ENCODE peak calls at places on chromosomes 13 and 19, in eight cellular contexts. L is spleen; S is thoracic aorta; N is uterus; O is neuronal stem cell; Q is cardiac muscle cell; J is heart left ventricle; P is CD8-positive, alpha-beta T cell. G is an unnamed sample. For H3K4me1, the result is how much of the 10 kb centered on the place peaks cover.

GRCh38 chr13:27338816-27339215 is 68.2 kb downstream of the RASL11A start:
- DNase-seq in L (no peak), S (no peak), N (no peak), O (no peak), Q (no peak), J (no peak), P (no peak), G (no peak)

GRCh38 chr19:46571495-46571894 is 29.6 kb upstream of the CALM3 start:
- DNase-seq in L (no peak), S (no peak), N (no peak), O (no peak), Q (peak), J (no peak), P (no peak), G (peak)

GRCh38 chr19:1671716-1672037 is 19.3 kb upstream of the TCF3 start:
- DNase-seq in L (no peak), S (no peak), N (no peak), O (no peak), Q (no peak), J (no peak), P (no peak), G (no peak)

GRCh38 chr19:17871878-17872250 is at the start of gene SLC5A5:
- DNase-seq in L (peak), S (no peak), N (no peak), O (no peak), Q (no peak), J (no peak), P (no peak), G (no peak)

GRCh38 chr19:3607398-3608078 is 863 bp upstream of the TBXA2R start:
- DNase-seq in L (peak), S (no peak), N (peak), O (no peak), Q (peak), J (peak), P (no peak), G (no peak)

GRCh38 chr19:33397536-33398360 is 24.2 kb downstream of the CEBPG start:
- DNase-seq in L (peak), S (no peak), N (no peak), O (no peak), Q (no peak), J (peak), P (no peak), G (no peak)

GRCh38 chr13:91621161-91621560 is 222.7 kb downstream of the GPC5 start:
- DNase-seq in L (no peak), S (no peak), N (no peak), O (no peak), Q (no peak), J (no peak), P (no peak), G (no peak)

GRCh38 chr13:22432690-22433089 is 748.1 kb upstream of the SGCG start:
- DNase-seq in L (no peak), S (no peak), N (no peak), O (no peak), Q (no peak), J (no peak), P (no peak), G (no peak)

GRCh38 chr19:49387936-49388372 is at the start of gene KASH5:
- DNase-seq in L (peak), S (no peak), N (peak), O (no peak), Q (peak), J (peak), P (peak), G (peak)

GRCh38 chr19:52336117-52336811 is at the start of gene ZNF610:
- DNase-seq in L (peak), S (peak), N (peak), O (peak), Q (peak), J (peak), P (peak), G (peak)

GRCh38 chr13:36332986-36333385 is 13.2 kb downstream of the SPART start:
- DNase-seq in L (no peak), S (no peak), N (no peak), O (no peak), Q (peak), J (no peak), P (no peak), G (no peak)

GRCh38 chr19:18467978-18468377 is 30.0 kb upstream of the ISYNA1 start:
- DNase-seq in L (no peak), S (no peak), N (no peak), O (no peak), Q (no peak), J (no peak), P (no peak), G (no peak)

GRCh38 chr13:95176611-95177259 is 124.5 kb downstream of the ABCC4 start:
- DNase-seq in L (no peak), S (no peak), N (no peak), O (no peak), Q (peak), J (no peak), P (peak), G (no peak)

GRCh38 chr13:32624441-32624840 is 38.2 kb downstream of the PDS5B start:
- DNase-seq in L (no peak), S (no peak), N (no peak), O (no peak), Q (peak), J (no peak), P (no peak), G (no peak)

GRCh38 chr13:94154362-94154761 is 325.1 kb downstream of the DCT start:
- DNase-seq in L (no peak), S (no peak), N (no peak), O (no peak), Q (peak), J (no peak), P (no peak), G (no peak)

GRCh38 chr13:104057851-104058250 is 991.6 kb upstream of the SLC10A2 start:
- DNase-seq in L (no peak), S (no peak), N (no peak), O (no peak), Q (no peak), J (no peak), P (no peak), G (no peak)

GRCh38 chr13:43054803-43055802 is 31.7 kb downstream of the DNAJC15 start:
- DNase-seq in L (no peak), S (no peak), N (peak), O (peak), Q (peak), J (peak), P (peak), G (no peak)

GRCh38 chr19:48866692-48867091 is 1.7 kb downstream of the PLEKHA4 start:
- DNase-seq in L (no peak), S (no peak), N (no peak), O (no peak), Q (no peak), J (no peak), P (no peak), G (no peak)

GRCh38 chr19:16161848-16162247 is 11.5 kb downstream of the CIB3 start:
- DNase-seq in L (no peak), S (no peak), N (no peak), O (no peak), Q (peak), J (no peak), P (no peak), G (no peak)

GRCh38 chr13:103948477-103948876 is 882.3 kb upstream of the SLC10A2 start:
- DNase-seq in L (no peak), S (no peak), N (no peak), O (no peak), Q (peak), J (no peak), P (no peak), G (no peak)

GRCh38 chr13:38542601-38543000 is 144.3 kb upstream of the FREM2 start:
- DNase-seq in L (no peak), S (no peak), N (no peak), O (no peak), Q (no peak), J (no peak), P (no peak), G (no peak)

GRCh38 chr13:112161441-112162301 is 94.7 kb downstream of the SOX1 start:
- DNase-seq in L (no peak), S (no peak), N (no peak), O (peak), Q (no peak), J (no peak), P (no peak), G (no peak)

GRCh38 chr13:98198683-98199082 is 21.6 kb upstream of the RNF113B start:
- DNase-seq in L (no peak), S (no peak), N (no peak), O (no peak), Q (no peak), J (no peak), P (no peak), G (no peak)

GRCh38 chr19:17867087-17867486 is 4.7 kb upstream of the SLC5A5 start:
- DNase-seq in L (no peak), S (no peak), N (no peak), O (no peak), Q (no peak), J (no peak), P (no peak), G (no peak)

GRCh38 chr19:10593820-10594637 is 6.9 kb upstream of the AP1M2 start:
- DNase-seq in L (peak), S (no peak), N (no peak), O (no peak), Q (no peak), J (no peak), P (no peak), G (peak)

GRCh38 chr13:75661443-75661842 is 25.3 kb downstream of the LMO7 start:
- DNase-seq in L (no peak), S (no peak), N (no peak), O (no peak), Q (no peak), J (no peak), P (no peak), G (no peak)

GRCh38 chr19:5958074-5958850 is 19.7 kb downstream of the RANBP3 start:
- DNase-seq in L (no peak), S (no peak), N (no peak), O (no peak), Q (no peak), J (no peak), P (no peak), G (no peak)

DNA sequence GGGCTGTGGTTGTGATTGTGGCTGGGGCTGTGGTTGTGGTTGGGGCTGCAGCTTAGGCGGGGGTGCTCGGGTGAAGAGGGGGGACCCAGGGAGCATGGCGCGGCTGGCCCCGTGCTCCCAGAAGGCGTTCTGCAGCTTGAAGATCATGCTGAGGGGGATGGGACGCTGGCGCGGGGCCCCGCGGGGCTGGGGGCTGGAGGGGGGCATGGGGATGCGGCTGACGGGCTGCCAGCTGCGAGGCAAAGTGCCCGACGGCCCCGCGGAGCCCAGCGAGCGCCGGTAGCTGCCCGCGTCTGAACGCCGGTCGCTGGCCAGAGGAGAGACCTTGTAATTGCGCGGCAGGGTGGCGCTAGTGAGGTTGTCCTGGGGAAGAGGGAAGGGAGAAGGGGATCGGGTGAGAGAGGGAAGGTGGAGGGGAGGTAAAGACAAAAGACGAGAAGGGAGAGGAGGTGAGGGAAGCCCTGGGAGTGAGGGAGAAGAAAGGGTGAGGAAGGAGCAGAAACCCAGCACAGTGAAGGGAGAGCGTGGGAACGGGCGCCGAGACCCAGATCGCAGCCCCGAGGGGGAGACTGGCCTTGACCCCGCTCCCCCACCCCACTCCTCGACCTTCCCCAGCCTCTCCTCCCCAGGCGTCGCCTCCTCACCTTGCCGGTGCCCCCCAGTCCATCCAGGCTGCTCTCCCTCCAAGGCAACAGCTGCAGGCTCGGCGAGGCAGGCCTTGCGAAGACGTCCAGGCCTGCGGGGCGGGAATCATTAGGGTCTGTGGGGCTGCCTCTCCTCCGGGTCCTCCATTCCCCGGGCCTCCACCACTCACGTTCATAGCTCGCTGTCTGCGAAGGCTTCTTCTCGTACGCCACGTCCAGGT is 9.1 kb downstream of the PPP1R13L start:
- DNase-seq in L (no peak), S (no peak), N (no peak), O (no peak), Q (no peak), J (no peak), P (no peak), G (no peak)
- H3K4me3 ChIP-seq in L (no peak), S (no peak), N (no peak), O (no peak), Q (no peak), J (no peak), P (no peak), G (no peak)

GRCh38 chr13:110524484-110525254 is 36.9 kb downstream of the RAB20 start:
- DNase-seq in L (no peak), S (no peak), N (no peak), O (no peak), Q (no peak), J (peak), P (no peak), G (peak)

GRCh38 chr13:110523180-110523579 is 38.3 kb downstream of the RAB20 start:
- DNase-seq in L (no peak), S (no peak), N (no peak), O (no peak), Q (no peak), J (no peak), P (no peak), G (no peak)

GRCh38 chr13:110521946-110522345 is 39.6 kb downstream of the RAB20 start:
- DNase-seq in L (no peak), S (no peak), N (no peak), O (no peak), Q (peak), J (no peak), P (no peak), G (no peak)

GRCh38 chr13:110525328-110526319 is 35.9 kb downstream of the RAB20 start:
- DNase-seq in L (no peak), S (no peak), N (no peak), O (no peak), Q (no peak), J (peak), P (no peak), G (no peak)

DNA sequence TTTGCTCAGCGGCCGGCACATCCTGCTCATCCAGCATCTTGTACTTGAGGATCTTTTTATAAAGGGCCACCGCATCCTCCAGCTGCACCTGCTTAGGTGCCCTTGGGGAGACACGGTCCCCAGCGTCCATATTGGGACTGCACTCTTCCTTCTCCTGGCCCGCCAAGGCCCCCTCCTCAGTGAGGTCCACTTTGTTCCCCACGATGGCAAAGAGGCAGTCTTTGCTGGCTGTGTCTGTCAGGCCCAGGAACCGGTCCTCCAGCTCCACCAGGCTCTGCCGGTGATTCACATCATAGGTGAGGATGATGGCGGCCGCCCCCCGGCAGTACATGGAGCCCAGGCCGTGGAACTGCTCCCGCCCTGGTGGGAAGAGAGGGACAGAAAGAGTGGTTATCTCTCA is 37.7 kb downstream of the RAB20 start:
- DNase-seq in L (no peak), S (no peak), N (no peak), O (no peak), Q (no peak), J (no peak), P (no peak), G (no peak)
- H3K4me1 ChIP-seq in L (half or more), S (half or more), N (under half), O (under half), Q (under half), J (half or more), P (under half), G (half or more)

DNA sequence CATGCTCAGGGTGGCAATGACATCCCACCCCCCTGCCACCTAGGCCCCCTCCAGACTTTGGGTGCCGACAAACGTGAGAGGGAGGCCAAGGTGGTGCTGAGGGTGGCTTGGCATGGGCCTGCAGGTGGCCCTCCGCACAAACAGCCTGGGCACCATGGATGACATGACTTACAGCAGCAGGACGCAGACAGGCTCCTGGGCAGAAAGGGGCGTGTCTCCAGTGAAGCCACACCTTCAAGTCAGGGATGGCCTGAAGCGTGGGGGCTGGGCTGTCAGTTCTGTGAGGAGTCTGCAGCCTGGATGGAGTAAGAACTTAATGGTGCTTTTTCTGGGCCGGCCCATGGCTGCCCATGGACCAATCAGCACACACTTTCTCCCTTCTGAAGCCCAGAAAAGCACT is 25.3 kb downstream of the POMP start:
- DNase-seq in L (no peak), S (no peak), N (no peak), O (peak), Q (no peak), J (no peak), P (no peak), G (no peak)
- H3K4me3 ChIP-seq in L (no peak), S (no peak), N (no peak), O (no peak), Q (no peak), J (no peak), P (no peak), G (no peak)

GRCh38 chr19:8367327-8368001 is 3.5 kb downstream of the ANGPTL4 start:
- DNase-seq in L (peak), S (peak), N (peak), O (peak), Q (peak), J (peak), P (no peak), G (peak)
- H3K4me1 ChIP-seq in L (half or more), S (under half), N (under half), O (under half), Q (under half), J (under half), P (under half), G (half or more)

DNA sequence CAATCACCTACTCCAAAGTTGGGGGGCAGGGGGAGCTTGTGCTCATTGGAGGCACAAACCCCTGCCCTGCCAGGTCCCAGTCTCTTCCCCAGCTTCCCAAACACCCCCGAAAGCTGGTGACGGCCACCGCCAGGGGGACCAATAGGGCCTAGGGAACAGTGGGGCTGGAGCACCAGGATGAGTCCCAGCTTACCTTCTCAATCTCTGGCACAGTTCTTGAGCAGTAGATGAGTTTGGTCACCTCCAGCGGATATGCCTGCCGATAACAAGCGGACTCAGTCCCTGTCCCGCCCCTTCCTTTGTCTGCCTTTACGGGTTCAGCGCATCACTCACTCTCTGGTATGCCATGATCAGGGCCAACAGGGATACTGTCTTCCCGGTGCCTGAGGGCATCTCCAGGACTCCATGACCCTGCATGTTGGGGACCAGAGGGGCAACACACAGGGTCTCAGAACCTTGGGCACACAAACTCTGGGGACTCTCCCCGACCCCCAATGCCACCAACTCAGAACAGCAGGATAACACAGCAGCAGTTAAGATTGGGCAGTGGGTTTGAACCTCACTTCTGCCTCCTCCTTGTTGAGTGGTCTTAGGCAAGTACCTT is 1.5 kb downstream of the ERCC2 start:
- DNase-seq in L (no peak), S (no peak), N (no peak), O (no peak), Q (no peak), J (no peak), P (no peak), G (no peak)
- H3K4me3 ChIP-seq in L (no peak), S (no peak), N (no peak), O (peak), Q (no peak), J (no peak), P (no peak), G (no peak)

GRCh38 chr13:51241720-51242119 is 19.5 kb downstream of the FAM124A start:
- DNase-seq in L (no peak), S (no peak), N (peak), O (no peak), Q (peak), J (no peak), P (no peak), G (no peak)
- H3K4me1 ChIP-seq in L (under half), S (under half), N (under half), O (under half), Q (under half), J (under half), P (under half), G (under half)

GRCh38 chr19:38894968-38895367 is 4.5 kb downstream of the SIRT2 start:
- DNase-seq in L (no peak), S (no peak), N (no peak), O (no peak), Q (no peak), J (no peak), P (no peak), G (no peak)
- H3K4me3 ChIP-seq in L (no peak), S (no peak), N (no peak), O (no peak), Q (no peak), J (no peak), P (no peak), G (no peak)

G was measured in right atrium auricular region.